ENCODE peak calls at places on chromosome 6, in eight cellular contexts. P, I, Y, O, M, L, H and R are unnamed samples.

GRCh38 chr6:163373240-163373639 is 41.3 kb upstream of the QKI start:
- DNase-seq in P (no peak), I (no peak), Y (no peak), O (no peak), M (no peak), L (no peak), H (no peak), R (no peak)

GRCh38 chr6:101607286-101607685 is 213.8 kb downstream of the GRIK2 start:
- DNase-seq in P (no peak), I (no peak), Y (no peak), O (no peak), M (no peak), L (no peak), H (no peak), R (no peak)

GRCh38 chr6:27811383-27811782 is 100.8 kb downstream of the OR2B2 start:
- DNase-seq in P (peak), I (no peak), Y (no peak), O (no peak), M (no peak), L (no peak), H (peak), R (no peak)

GRCh38 chr6:158009935-158010585 is 28.4 kb downstream of the SYNJ2 start:
- DNase-seq in P (no peak), I (no peak), Y (no peak), O (no peak), M (no peak), L (no peak), H (no peak), R (no peak)

GRCh38 chr6:158786645-158787304 is 32.4 kb downstream of the EZR start:
- DNase-seq in P (no peak), I (no peak), Y (no peak), O (no peak), M (peak), L (no peak), H (no peak), R (no peak)

GRCh38 chr6:31844507-31844906 is 17.0 kb downstream of the HSPA1B start:
- DNase-seq in P (no peak), I (no peak), Y (no peak), O (no peak), M (no peak), L (no peak), H (no peak), R (no peak)

GRCh38 chr6:34602318-34603111 is 46.4 kb upstream of the SPDEF start:
- DNase-seq in P (no peak), I (no peak), Y (no peak), O (peak), M (peak), L (no peak), H (no peak), R (no peak)

GRCh38 chr6:52500268-52501129 is 76.4 kb downstream of the TRAM2 start:
- DNase-seq in P (no peak), I (no peak), Y (no peak), O (no peak), M (no peak), L (no peak), H (no peak), R (no peak)

GRCh38 chr6:147087641-147088040 is 116.6 kb upstream of the STXBP5 start:
- DNase-seq in P (no peak), I (no peak), Y (no peak), O (no peak), M (no peak), L (no peak), H (no peak), R (no peak)

GRCh38 chr6:169559001-169559441 is 142.8 kb downstream of the WDR27 start:
- DNase-seq in P (no peak), I (no peak), Y (peak), O (no peak), M (no peak), L (no peak), H (no peak), R (no peak)

GRCh38 chr6:158819213-158819976 is at the start of gene EZR:
- DNase-seq in P (peak), I (peak), Y (peak), O (peak), M (peak), L (peak), H (peak), R (peak)

GRCh38 chr6:106473807-106474206 is 113.3 kb downstream of the CRYBG1 start:
- DNase-seq in P (no peak), I (no peak), Y (peak), O (no peak), M (no peak), L (no peak), H (no peak), R (no peak)

GRCh38 chr6:52498538-52499017 is 78.3 kb downstream of the TRAM2 start:
- DNase-seq in P (peak), I (no peak), Y (no peak), O (no peak), M (no peak), L (no peak), H (peak), R (no peak)

GRCh38 chr6:2616796-2617195 is 133.9 kb downstream of the MYLK4 start:
- DNase-seq in P (no peak), I (no peak), Y (no peak), O (no peak), M (no peak), L (no peak), H (no peak), R (no peak)

GRCh38 chr6:148525453-148525852 is 182.8 kb downstream of the SASH1 start:
- DNase-seq in P (no peak), I (no peak), Y (peak), O (no peak), M (no peak), L (no peak), H (no peak), R (no peak)
- H3K27ac ChIP-seq in P (no peak), I (no peak), Y (peak), O (no peak), M (peak), L (peak), H (no peak), R (no peak)

DNA sequence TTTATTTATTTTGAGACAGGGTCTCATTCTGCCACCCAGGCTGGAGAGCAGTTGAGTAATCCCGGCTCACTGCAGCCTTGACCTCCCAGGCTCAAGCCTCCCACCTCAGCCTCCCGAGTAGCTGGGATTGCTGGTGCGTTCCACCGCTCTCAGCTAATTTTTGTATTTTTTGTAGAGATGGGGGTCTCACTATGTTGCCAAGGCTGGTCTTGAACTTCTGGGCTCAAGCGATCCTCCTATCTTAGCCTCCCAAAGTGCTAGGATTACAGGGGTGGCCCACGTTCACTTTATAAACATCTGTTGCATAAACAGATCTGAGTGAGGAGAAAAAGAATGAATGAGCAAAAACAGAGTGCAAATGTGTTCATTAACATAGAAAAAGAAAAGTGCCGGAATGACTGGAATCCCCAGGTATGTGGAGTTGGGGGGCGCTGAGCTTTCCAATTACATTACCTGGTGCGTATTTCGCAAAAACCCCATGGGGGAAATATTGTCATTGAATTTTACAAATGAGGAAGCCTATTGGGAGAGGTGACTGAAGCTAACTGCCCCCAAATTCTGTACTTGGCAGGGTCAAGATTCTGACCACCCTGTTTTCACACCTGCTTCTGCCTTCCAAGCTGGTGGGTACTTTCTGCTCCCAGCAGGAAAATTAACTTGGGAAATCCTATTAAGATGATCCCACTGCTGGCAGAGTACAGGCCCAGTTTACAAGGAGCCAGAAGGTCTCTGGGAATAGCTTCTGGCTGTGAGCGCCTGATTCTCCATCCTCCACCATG is 207.7 kb upstream of the JARID2 start:
- DNase-seq in P (no peak), I (no peak), Y (no peak), O (no peak), M (no peak), L (no peak), H (no peak), R (no peak)
- TF ChIP-seq CTCF in P (no peak), I (no peak), Y (no peak), O (no peak), M (no peak), L (no peak), H (no peak), R (no peak)

DNA sequence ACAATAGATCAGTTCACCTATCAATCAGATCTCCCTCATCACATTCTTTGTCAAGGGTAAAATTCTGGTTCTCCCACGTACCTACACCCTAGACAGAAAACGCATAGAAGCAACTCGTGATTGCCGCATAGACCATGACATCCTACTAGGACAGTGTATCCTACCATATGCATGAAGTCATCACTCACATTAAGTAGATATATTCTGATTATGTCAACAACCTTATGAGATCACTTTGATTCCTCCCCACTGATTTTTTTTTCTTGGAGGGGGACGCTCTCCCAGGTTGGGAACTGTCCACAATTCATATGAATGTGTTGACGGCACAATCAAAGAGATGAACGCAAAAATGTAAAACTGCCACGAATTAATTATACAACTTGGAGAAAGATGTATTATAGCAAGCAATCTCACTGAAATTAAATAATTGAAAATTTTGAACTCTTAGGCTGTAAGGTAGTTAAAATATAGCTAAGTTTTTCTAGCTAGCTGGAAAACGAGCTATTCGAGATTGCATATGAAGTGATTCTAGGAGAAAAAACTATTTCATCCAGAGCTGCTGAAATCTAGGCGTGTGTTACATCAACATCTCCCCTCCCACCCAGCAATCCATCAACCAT is 82.5 kb upstream of the CCDC28A start:
- DNase-seq in P (no peak), I (no peak), Y (no peak), O (no peak), M (no peak), L (no peak), H (no peak), R (no peak)
- H3K27ac ChIP-seq in P (no peak), I (no peak), Y (no peak), O (no peak), M (no peak), L (no peak), H (no peak), R (no peak)

GRCh38 chr6:70033781-70034180 is 167.4 kb downstream of the COL19A1 start:
- DNase-seq in P (no peak), I (no peak), Y (no peak), O (no peak), M (no peak), L (no peak), H (no peak), R (no peak)

DNA sequence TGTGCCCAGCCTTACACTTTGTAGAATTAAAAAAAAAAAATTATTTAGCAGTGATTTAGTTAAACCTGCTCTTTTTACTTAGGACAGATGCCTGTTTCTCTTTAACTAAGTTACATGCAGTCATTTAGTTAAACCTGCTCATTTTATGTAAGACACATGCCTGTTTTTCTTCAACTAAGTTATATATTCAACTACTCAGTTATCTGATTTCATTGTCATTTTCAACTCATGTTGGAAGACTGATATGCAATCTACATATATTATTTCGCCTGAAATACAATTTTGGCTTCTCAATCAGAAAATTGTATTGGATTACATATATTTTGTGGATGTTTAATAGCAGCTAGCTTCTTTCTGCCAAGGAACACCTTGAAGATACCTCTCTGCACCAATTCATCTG is 171.1 kb downstream of the COL19A1 start:
- DNase-seq in P (no peak), I (no peak), Y (no peak), O (no peak), M (no peak), L (no peak), H (no peak), R (no peak)
- TF ChIP-seq CTCF in P (no peak), I (no peak), Y (no peak), O (no peak), M (no peak), L (no peak), H (no peak), R (no peak)

GRCh38 chr6:15443119-15443518 is 197.2 kb downstream of the JARID2 start:
- DNase-seq in P (no peak), I (no peak), Y (peak), O (no peak), M (no peak), L (no peak), H (no peak), R (no peak)
- H3K27ac ChIP-seq in P (no peak), I (no peak), Y (no peak), O (no peak), M (no peak), L (no peak), H (no peak), R (no peak)

DNA sequence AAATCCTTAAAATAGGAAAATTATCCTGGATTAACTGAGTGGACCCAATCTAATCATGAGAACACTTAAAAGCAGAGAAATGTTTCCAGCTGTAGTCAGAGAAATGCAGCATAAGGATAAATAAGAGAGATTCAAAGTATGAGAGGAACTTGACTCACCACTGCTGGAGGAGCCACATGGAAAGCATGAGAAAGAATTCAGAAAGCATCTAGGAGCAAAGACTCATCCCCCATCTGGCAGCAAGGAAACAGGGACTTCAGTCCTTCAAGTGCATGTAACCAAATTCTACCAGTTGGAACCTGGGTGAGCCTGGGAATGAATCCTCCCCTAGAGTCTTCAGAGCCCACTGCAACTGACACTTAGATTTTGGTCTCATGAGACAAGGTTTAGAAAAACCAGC is 33.7 kb downstream of the RNF146 start:
- DNase-seq in P (no peak), I (no peak), Y (peak), O (no peak), M (no peak), L (no peak), H (no peak), R (no peak)
- TF ChIP-seq CTCF in P (no peak), I (no peak), Y (peak), O (no peak), M (no peak), L (no peak), H (no peak), R (no peak)

DNA sequence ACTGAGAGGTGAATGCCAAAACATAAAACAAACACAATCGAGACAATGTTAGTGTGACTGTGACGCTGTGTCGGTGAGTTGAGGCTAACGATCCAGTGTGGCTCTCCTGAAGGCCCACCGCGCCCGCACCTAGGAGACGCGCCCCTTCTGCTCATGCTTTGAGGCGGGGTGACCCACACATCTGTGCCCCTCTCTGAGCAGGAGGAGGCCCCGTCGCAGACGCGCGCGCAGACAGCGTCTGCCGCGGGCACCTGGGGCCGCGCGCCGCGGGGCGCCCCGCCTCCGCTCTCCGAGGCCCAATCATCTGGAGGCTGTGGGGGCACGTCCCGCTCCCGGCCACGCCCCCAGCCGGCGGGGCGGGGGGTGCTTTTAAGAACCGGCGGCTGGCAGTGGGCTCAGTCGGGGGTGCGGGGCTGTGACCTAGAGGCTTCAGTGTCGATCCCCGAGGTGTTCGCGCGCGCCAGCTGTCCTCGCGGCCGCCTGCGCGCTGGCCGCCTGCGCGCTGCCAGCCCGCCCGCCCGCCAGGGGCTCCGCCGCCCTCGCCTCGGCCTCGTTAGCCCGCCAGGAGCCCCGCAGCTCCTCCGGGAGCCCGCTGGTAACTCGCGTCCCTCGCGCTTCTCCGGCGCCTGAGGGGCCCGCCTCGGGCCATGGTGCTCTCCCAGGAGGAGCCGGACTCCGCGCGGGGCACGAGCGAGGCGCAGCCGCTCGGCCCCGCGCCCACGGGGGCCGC is at the start of gene SLC16A10:
- DNase-seq in P (no peak), I (peak), Y (no peak), O (peak), M (peak), L (no peak), H (peak), R (peak)
- H3K27ac ChIP-seq in P (no peak), I (peak), Y (no peak), O (no peak), M (no peak), L (no peak), H (peak), R (peak)

GRCh38 chr6:133895573-133896343 is 6.8 kb downstream of the TCF21 start:
- DNase-seq in P (no peak), I (no peak), Y (peak), O (no peak), M (no peak), L (no peak), H (no peak), R (no peak)
- TF ChIP-seq CTCF in P (no peak), I (no peak), Y (peak), O (no peak), M (no peak), L (no peak), H (no peak), R (no peak)

DNA sequence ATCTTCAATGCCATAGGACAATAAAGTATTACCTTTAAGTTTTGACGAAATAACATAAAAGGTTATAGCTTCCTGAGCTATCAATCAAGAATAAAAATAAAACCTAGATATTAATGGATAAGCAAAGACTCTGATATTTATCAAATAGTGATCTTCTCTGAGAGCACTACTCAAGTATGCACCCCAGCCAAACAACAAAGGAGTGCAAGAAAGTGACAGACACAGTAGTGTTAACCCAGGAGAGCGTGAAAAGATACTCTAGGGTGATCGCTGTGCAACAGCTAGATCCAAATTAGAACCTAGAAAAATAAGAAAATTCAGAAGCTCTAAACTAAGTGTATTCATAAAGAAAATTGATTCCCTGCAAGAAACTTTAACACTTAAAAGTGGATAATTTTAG is 83.5 kb upstream of the CDYL start:
- DNase-seq in P (no peak), I (no peak), Y (no peak), O (no peak), M (no peak), L (no peak), H (no peak), R (no peak)
- H3K27ac ChIP-seq in P (no peak), I (no peak), Y (no peak), O (no peak), M (no peak), L (no peak), H (no peak), R (no peak)